ENCODE peak calls at places on chromosomes 1 and 21, in six cellular contexts. R is H1, F is HCT116, P is NT2/D1, M is GM12878, V is HepG2. T is an unnamed sample.

GRCh38 chr1:167128261-167129227 is 34.7 kb downstream of the STYXL2 start:
- DNase-seq in R (no peak), F (no peak), P (no peak), M (no peak), V (no peak), T (no peak)

GRCh38 chr1:8382051-8382505 is 64.2 kb downstream of the SLC45A1 start:
- DNase-seq in R (no peak), F (no peak), P (no peak), M (no peak), V (no peak), T (no peak)

GRCh38 chr1:149845416-149845815 is 54.0 kb upstream of the BOLA1 start:
- DNase-seq in R (peak), F (no peak), P (peak), M (no peak), V (no peak), T (no peak)

GRCh38 chr1:27598902-27599528 is 4.9 kb downstream of the AHDC1 start:
- DNase-seq in R (no peak), F (no peak), P (no peak), M (no peak), V (no peak), T (peak)

GRCh38 chr1:11649237-11649623 is 5.0 kb downstream of the FBXO2 start:
- DNase-seq in R (no peak), F (no peak), P (no peak), M (no peak), V (no peak), T (no peak)

GRCh38 chr1:102891868-102892625 is 216.3 kb downstream of the COL11A1 start:
- DNase-seq in R (no peak), F (no peak), P (no peak), M (no peak), V (no peak), T (no peak)

GRCh38 chr1:236864211-236864610 is 69.1 kb downstream of the MTR start:
- DNase-seq in R (no peak), F (no peak), P (no peak), M (no peak), V (no peak), T (no peak)

GRCh38 chr21:15729346-15729673 is 472 bp upstream of the USP25 start:
- DNase-seq in R (no peak), F (no peak), P (no peak), M (no peak), V (no peak), T (no peak)

GRCh38 chr1:58748625-58749198 is 35.1 kb downstream of the JUN start:
- DNase-seq in R (no peak), F (no peak), P (no peak), M (no peak), V (no peak), T (no peak)

GRCh38 chr1:112698366-112699310 is 8.3 kb downstream of the RHOC start:
- DNase-seq in R (no peak), F (no peak), P (no peak), M (no peak), V (peak), T (peak)

GRCh38 chr1:31939484-31940329 is 1.5 kb upstream of the PTP4A2 start:
- DNase-seq in R (no peak), F (peak), P (no peak), M (peak), V (peak), T (peak)

GRCh38 chr1:70616946-70617345 is 205.9 kb downstream of the CTH start:
- DNase-seq in R (no peak), F (no peak), P (no peak), M (no peak), V (no peak), T (no peak)

GRCh38 chr1:47722909-47723580 is 274.1 kb downstream of the TRABD2B start:
- DNase-seq in R (no peak), F (no peak), P (no peak), M (no peak), V (no peak), T (no peak)

GRCh38 chr1:193629875-193630274 is 443.5 kb upstream of the B3GALT2 start:
- DNase-seq in R (no peak), F (no peak), P (no peak), M (no peak), V (no peak), T (no peak)

GRCh38 chr1:67489643-67490042 is 59.4 kb upstream of the SERBP1 start:
- DNase-seq in R (no peak), F (peak), P (peak), M (peak), V (peak), T (no peak)

GRCh38 chr21:41825216-41825615 is 53.9 kb downstream of the PRDM15 start:
- DNase-seq in R (no peak), F (no peak), P (no peak), M (no peak), V (no peak), T (no peak)

GRCh38 chr1:58726581-58726980 is 26.7 kb upstream of the MYSM1 start:
- DNase-seq in R (no peak), F (no peak), P (no peak), M (no peak), V (no peak), T (no peak)

GRCh38 chr1:204089044-204089751 is 16.3 kb downstream of the SOX13 start:
- DNase-seq in R (no peak), F (no peak), P (no peak), M (no peak), V (no peak), T (no peak)

GRCh38 chr21:26421724-26422123 is 151.4 kb downstream of the CYYR1 start:
- DNase-seq in R (no peak), F (no peak), P (no peak), M (no peak), V (no peak), T (no peak)

GRCh38 chr1:10059329-10059691 is 26.6 kb downstream of the UBE4B start:
- DNase-seq in R (no peak), F (no peak), P (no peak), M (no peak), V (no peak), T (no peak)

GRCh38 chr1:225842074-225842473 is 32.1 kb downstream of the EPHX1 start:
- DNase-seq in R (no peak), F (no peak), P (no peak), M (no peak), V (no peak), T (no peak)

DNA sequence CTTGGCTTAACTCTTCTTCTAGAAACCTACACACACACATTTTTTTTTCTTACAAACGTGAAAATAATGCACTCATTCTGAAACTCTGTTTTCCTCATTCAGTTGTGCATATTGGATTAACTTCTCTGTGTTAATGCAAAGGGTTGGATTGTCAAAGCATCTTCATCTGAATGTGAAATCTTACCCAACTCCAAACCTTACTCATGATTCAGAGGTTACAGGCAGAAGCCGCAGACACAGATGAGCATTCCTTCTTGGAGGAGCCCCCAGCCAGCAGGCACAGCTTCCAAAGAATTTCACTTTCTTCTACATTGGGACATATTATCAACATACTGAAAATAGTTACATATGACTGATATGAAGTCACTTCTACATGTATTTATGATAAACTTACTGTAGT is 15.7 kb downstream of the PATJ start:
- DNase-seq in R (no peak), F (no peak), P (no peak), M (no peak), V (no peak), T (no peak)
- TF ChIP-seq ZNF274 in R (no peak), F (no peak), P (no peak), M (no peak), V (no peak), T (no peak)

DNA sequence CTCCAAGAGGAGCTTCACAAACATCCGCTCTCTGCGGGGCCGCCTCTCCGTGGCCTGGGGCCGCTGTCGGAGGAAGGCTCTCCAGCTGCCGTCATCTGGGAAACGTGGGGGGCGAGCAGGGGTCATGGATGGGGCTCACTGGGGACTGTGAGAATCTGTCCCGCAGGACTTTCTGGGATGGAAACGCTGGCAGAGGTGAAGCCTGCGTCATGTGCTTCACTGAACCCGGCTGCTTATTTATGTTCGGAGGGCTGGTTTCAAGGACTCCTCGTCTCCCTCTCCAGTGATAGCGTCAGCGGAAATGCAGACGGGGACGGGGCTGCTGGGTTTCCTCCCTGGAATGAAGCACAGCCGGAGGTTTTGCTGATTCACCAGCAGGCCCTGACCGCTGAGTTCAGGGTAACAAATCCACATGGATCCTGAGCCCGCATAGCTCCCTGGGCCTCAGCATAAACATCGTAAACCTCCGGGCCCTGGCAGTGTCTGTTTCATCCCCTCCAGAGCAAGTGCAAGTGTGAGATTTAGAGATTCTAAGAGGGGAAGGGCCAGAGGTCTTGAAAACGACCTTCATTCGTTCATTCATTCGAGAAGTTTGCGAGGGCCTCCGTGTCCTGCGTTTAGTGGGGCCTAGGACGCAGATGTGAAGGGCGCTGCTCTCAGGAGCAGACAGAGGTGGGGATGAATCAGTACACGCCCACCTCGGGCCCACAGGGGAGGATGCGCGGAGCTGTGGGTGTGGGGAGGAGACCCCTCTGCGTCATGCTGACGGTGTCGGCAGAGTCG is 7.0 kb upstream of the POFUT2 start:
- DNase-seq in R (no peak), F (no peak), P (no peak), M (no peak), V (no peak), T (no peak)
- TF ChIP-seq ZNF274 in R (no peak), F (no peak), P (no peak), M (no peak), V (no peak), T (no peak)

GRCh38 chr1:22613226-22613918 is 23.1 kb upstream of the C1QA start:
- DNase-seq in R (no peak), F (no peak), P (no peak), M (no peak), V (no peak), T (no peak)

GRCh38 chr1:22613951-22614350 is 22.5 kb upstream of the C1QA start:
- DNase-seq in R (no peak), F (no peak), P (no peak), M (no peak), V (no peak), T (no peak)

GRCh38 chr1:22609291-22609690 is 27.1 kb upstream of the C1QA start:
- DNase-seq in R (no peak), F (no peak), P (no peak), M (no peak), V (no peak), T (no peak)

GRCh38 chr1:22612657-22613056 is 23.8 kb upstream of the C1QA start:
- DNase-seq in R (no peak), F (no peak), P (no peak), M (no peak), V (no peak), T (no peak)

GRCh38 chr1:22611530-22611947 is 24.9 kb upstream of the C1QA start:
- DNase-seq in R (peak), F (no peak), P (peak), M (no peak), V (peak), T (peak)
- TF ChIP-seq ZNF274 in R (no peak), F (no peak), P (no peak), M (no peak), V (no peak), T (no peak)

GRCh38 chr1:184035719-184036516 is 1.6 kb downstream of the COLGALT2 start:
- DNase-seq in R (no peak), F (no peak), P (no peak), M (no peak), V (peak), T (peak)
- TF ChIP-seq ZNF274 in R (no peak), F (no peak), P (no peak), M (no peak), V (no peak), T (no peak)

GRCh38 chr1:205247130-205247921 is 19.6 kb downstream of the TMCC2 start:
- DNase-seq in R (no peak), F (no peak), P (no peak), M (no peak), V (no peak), T (no peak)
- TF ChIP-seq ZNF274 in R (no peak), F (no peak), P (no peak), M (no peak), V (no peak), T (no peak)

GRCh38 chr1:65490231-65491009 is 70.0 kb downstream of the LEPR start:
- DNase-seq in R (no peak), F (no peak), P (no peak), M (no peak), V (no peak), T (no peak)

GRCh38 chr1:65494671-65495070 is 74.2 kb downstream of the LEPR start:
- DNase-seq in R (no peak), F (no peak), P (no peak), M (no peak), V (no peak), T (no peak)

GRCh38 chr1:65491472-65491871 is 71.0 kb downstream of the LEPR start:
- DNase-seq in R (no peak), F (no peak), P (no peak), M (no peak), V (no peak), T (no peak)

GRCh38 chr1:65495137-65495536 is 74.7 kb downstream of the LEPR start:
- DNase-seq in R (no peak), F (no peak), P (no peak), M (no peak), V (no peak), T (no peak)

GRCh38 chr1:65493792-65494191 is 73.3 kb downstream of the LEPR start:
- DNase-seq in R (no peak), F (no peak), P (no peak), M (no peak), V (no peak), T (no peak)
- TF ChIP-seq ZNF274 in R (no peak), F (no peak), P (no peak), M (no peak), V (no peak), T (no peak)

GRCh38 chr1:78081980-78082860 is 36.5 kb downstream of the GIPC2 start:
- DNase-seq in R (no peak), F (no peak), P (no peak), M (no peak), V (no peak), T (no peak)

GRCh38 chr1:78075621-78076020 is 29.9 kb downstream of the GIPC2 start:
- DNase-seq in R (no peak), F (no peak), P (no peak), M (no peak), V (no peak), T (no peak)

GRCh38 chr1:78080767-78081166 is 35.0 kb downstream of the GIPC2 start:
- DNase-seq in R (no peak), F (no peak), P (no peak), M (no peak), V (no peak), T (no peak)

GRCh38 chr1:78078358-78078757 is 32.6 kb downstream of the GIPC2 start:
- DNase-seq in R (no peak), F (no peak), P (no peak), M (no peak), V (no peak), T (no peak)

GRCh38 chr1:78079580-78079979 is 33.8 kb downstream of the GIPC2 start:
- DNase-seq in R (no peak), F (no peak), P (no peak), M (no peak), V (no peak), T (no peak)
- TF ChIP-seq ZNF274 in R (no peak), F (no peak), P (no peak), M (no peak), V (no peak), T (no peak)

GRCh38 chr1:65059930-65060538 is 88.0 kb upstream of the AK4 start:
- DNase-seq in R (no peak), F (peak), P (no peak), M (no peak), V (peak), T (peak)
- TF ChIP-seq ZNF274 in R (no peak), F (no peak), P (no peak), M (no peak), V (no peak), T (no peak)

GRCh38 chr1:111218947-111219346 is 8.6 kb upstream of the CHI3L2 start:
- DNase-seq in R (no peak), F (no peak), P (no peak), M (no peak), V (no peak), T (no peak)

GRCh38 chr1:111220302-111220890 is 7.1 kb upstream of the CHI3L2 start:
- DNase-seq in R (no peak), F (no peak), P (no peak), M (no peak), V (no peak), T (no peak)

GRCh38 chr1:111221276-111221632 is 6.3 kb upstream of the CHI3L2 start:
- DNase-seq in R (no peak), F (no peak), P (no peak), M (no peak), V (no peak), T (no peak)

GRCh38 chr1:111221633-111222286 is 5.8 kb upstream of the CHI3L2 start:
- DNase-seq in R (no peak), F (no peak), P (no peak), M (peak), V (no peak), T (no peak)

DNA sequence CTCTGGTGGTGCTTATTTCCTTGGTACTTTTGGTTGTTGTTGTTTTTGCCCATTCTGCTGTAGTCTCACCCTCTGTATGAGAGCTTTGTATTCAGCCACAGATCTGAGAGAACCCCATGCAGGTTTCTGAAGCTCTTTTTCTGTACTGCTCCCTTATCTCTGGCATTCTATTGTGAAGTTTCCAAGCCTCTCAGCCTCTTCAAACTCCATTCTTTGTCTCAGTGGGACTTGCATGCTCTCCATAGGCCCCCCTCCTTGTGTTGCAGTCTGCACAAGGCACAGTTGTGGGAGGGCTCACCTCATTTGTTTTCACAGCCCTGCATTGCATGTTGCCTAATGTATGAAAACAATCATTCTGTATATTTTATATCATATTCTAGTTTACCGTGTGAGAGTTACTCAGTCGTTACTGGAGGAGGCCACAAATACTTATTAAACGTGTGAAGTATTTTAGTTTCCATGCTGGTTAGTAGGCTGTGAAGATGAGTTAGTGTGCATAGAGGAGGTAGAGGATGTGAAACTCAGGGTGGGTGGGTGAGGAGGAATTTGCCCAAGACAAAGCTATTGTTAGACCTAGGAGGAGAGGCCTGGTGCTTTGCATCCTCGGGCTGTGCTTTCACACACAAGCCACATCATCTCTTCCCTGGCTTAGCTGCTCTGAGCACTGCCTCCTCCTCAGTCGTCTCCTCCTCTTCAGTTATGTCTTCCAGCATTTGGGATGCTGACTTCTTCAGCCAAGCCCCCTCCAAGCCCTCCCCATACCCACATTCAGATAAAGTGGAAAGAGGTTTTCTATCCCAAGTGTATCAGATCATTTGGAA is 7.8 kb upstream of the CHI3L2 start:
- DNase-seq in R (no peak), F (no peak), P (peak), M (peak), V (no peak), T (no peak)
- TF ChIP-seq ZNF274 in R (no peak), F (no peak), P (no peak), M (no peak), V (no peak), T (no peak)